ENCODE peak calls at places on chromosomes 1 and 21, in four cellular contexts. One of them, this sample, is unnamed.

GRCh38 chr1:201436461-201436860 is 14.9 kb upstream of the TNNI1 start:
- DNase-seq in fibroblast of lung: no peak
- DNase-seq in skeletal muscle cell: no peak
- DNase-seq in SJSA1: no peak
- DNase-seq in this sample: no peak

GRCh38 chr1:2190491-2190976 is 4.0 kb downstream of the FAAP20 start:
- DNase-seq in fibroblast of lung: no peak
- DNase-seq in skeletal muscle cell: no peak
- DNase-seq in SJSA1: no peak
- DNase-seq in this sample: no peak

GRCh38 chr1:26471201-26471497 is 1.1 kb upstream of the HMGN2 start:
- DNase-seq in fibroblast of lung: no peak
- DNase-seq in skeletal muscle cell: no peak
- DNase-seq in SJSA1: no peak
- DNase-seq in this sample: no peak

GRCh38 chr1:64536836-64537490 is 67.0 kb downstream of the CACHD1 start:
- DNase-seq in skeletal muscle cell: no peak
- DNase-seq in SJSA1: no peak
- DNase-seq in fibroblast of lung: no peak
- DNase-seq in this sample: no peak

GRCh38 chr21:39182484-39183271 is 573 bp downstream of the PSMG1 start:
- DNase-seq in skeletal muscle cell: no peak
- DNase-seq in SJSA1: no peak
- DNase-seq in fibroblast of lung: peak
- DNase-seq in this sample: no peak

GRCh38 chr1:235101558-235102258 is 26.9 kb downstream of the TOMM20 start:
- DNase-seq in SJSA1: no peak
- DNase-seq in fibroblast of lung: peak
- DNase-seq in skeletal muscle cell: no peak
- DNase-seq in this sample: no peak

GRCh38 chr1:46030876-46031660 is 101.4 kb downstream of the PIK3R3 start:
- DNase-seq in skeletal muscle cell: no peak
- DNase-seq in fibroblast of lung: no peak
- DNase-seq in SJSA1: peak
- DNase-seq in this sample: no peak

GRCh38 chr1:28601696-28602095 is 9.6 kb downstream of the RAB42 start:
- DNase-seq in skeletal muscle cell: peak
- DNase-seq in fibroblast of lung: peak
- DNase-seq in SJSA1: peak
- DNase-seq in this sample: no peak

GRCh38 chr21:32602099-32602498 is 10.1 kb downstream of the CFAP298 start:
- DNase-seq in skeletal muscle cell: no peak
- DNase-seq in fibroblast of lung: no peak
- DNase-seq in SJSA1: no peak
- DNase-seq in this sample: no peak

This sample was measured in activated T-helper 9 cell treated with anti-CD3 and anti-CD28 coated beads, Interleukin-2, amount 50 U/mL, for 16 hours.